ENCODE peak calls at places on chromosome 21, in six cellular contexts. E, G, Q, D, X and N are unnamed samples.

GRCh38 chr21:45278156-45278911 is 9.4 kb downstream of the POFUT2 start:
- DNase-seq in E (no peak), G (no peak), Q (peak; percentile 51), D (no peak), X (no peak), N (no peak)

GRCh38 chr21:31456201-31456600 is 112.1 kb upstream of the TIAM1 start:
- DNase-seq in E (no peak), G (no peak), Q (no peak), D (no peak), X (no peak), N (no peak)

GRCh38 chr21:35316933-35317332 is 267.8 kb upstream of the RUNX1 start:
- DNase-seq in E (no peak), G (no peak), Q (no peak), D (no peak), X (no peak), N (peak; percentile 44)

GRCh38 chr21:35614412-35614901 is 445.9 kb downstream of the SETD4 start:
- DNase-seq in E (peak; percentile 26), G (peak; percentile 21), Q (no peak), D (no peak), X (peak; percentile 79), N (peak; percentile 95)

GRCh38 chr21:42107881-42108553 is 36.9 kb downstream of the UMODL1 start:
- DNase-seq in E (peak; percentile 90), G (peak; percentile 43), Q (no peak), D (peak; percentile 78), X (peak; percentile 76), N (peak; percentile 72)

GRCh38 chr21:38721055-38721454 is 84.7 kb upstream of the ETS2 start:
- DNase-seq in E (no peak), G (no peak), Q (no peak), D (no peak), X (no peak), N (peak; percentile 22)

GRCh38 chr21:36854391-36854790 is 112.1 kb downstream of the HLCS start:
- DNase-seq in E (peak; percentile 69), G (no peak), Q (no peak), D (peak; percentile 70), X (peak; percentile 62), N (peak; percentile 36)

GRCh38 chr21:34845521-34846213 is 176.9 kb downstream of the CLIC6 start:
- DNase-seq in E (peak; percentile 58), G (no peak), Q (no peak), D (no peak), X (peak; percentile 84), N (peak; percentile 96)

GRCh38 chr21:17427831-17428483 is 84.9 kb upstream of the CXADR start:
- DNase-seq in E (no peak), G (no peak), Q (no peak), D (no peak), X (peak; percentile 85), N (no peak)

GRCh38 chr21:33441489-33442477 is 38.0 kb downstream of the TMEM50B start:
- DNase-seq in E (peak; percentile 93), G (peak; percentile 84), Q (peak; percentile 78), D (no peak), X (peak; percentile 96), N (peak; percentile 62)

GRCh38 chr21:15309022-15309590 is 244.3 kb upstream of the NRIP1 start:
- DNase-seq in E (no peak), G (no peak), Q (no peak), D (no peak), X (no peak), N (peak; percentile 46)

GRCh38 chr21:41819236-41819855 is 52.5 kb upstream of the RIPK4 start:
- DNase-seq in E (no peak), G (no peak), Q (no peak), D (no peak), X (peak; percentile 41), N (no peak)

GRCh38 chr21:46454634-46455390 is 3.9 kb upstream of the DIP2A start:
- DNase-seq in E (no peak), G (no peak), Q (no peak), D (no peak), X (no peak), N (no peak)

GRCh38 chr21:23876925-23877558 is 1730.2 kb downstream of the MRPL39 start:
- DNase-seq in E (no peak), G (no peak), Q (no peak), D (no peak), X (no peak), N (no peak)

GRCh38 chr21:46215436-46216131 is 13.0 kb downstream of the LSS start:
- DNase-seq in E (no peak), G (no peak), Q (peak; percentile 49), D (no peak), X (no peak), N (no peak)

GRCh38 chr21:26776320-26777021 is 68.7 kb downstream of the ADAMTS1 start:
- DNase-seq in E (no peak), G (peak; percentile 71), Q (no peak), D (no peak), X (peak; percentile 50), N (peak; percentile 46)

GRCh38 chr21:38179504-38179900 is 77.3 kb upstream of the KCNJ15 start:
- DNase-seq in E (no peak), G (no peak), Q (no peak), D (no peak), X (peak; percentile 11), N (peak; percentile 55)

GRCh38 chr21:35428489-35428888 is 379.4 kb upstream of the RUNX1 start:
- DNase-seq in E (no peak), G (peak; percentile 63), Q (peak; percentile 67), D (no peak), X (no peak), N (peak; percentile 10)

GRCh38 chr21:15843766-15844165 is 114.0 kb downstream of the USP25 start:
- DNase-seq in E (no peak), G (no peak), Q (no peak), D (no peak), X (no peak), N (no peak)

GRCh38 chr21:35227774-35228173 is 178.7 kb upstream of the RUNX1 start:
- DNase-seq in E (peak; percentile 20), G (no peak), Q (no peak), D (no peak), X (no peak), N (no peak)

GRCh38 chr21:36347962-36348328 is 27.9 kb downstream of the MORC3 start:
- DNase-seq in E (no peak), G (no peak), Q (no peak), D (no peak), X (peak; percentile 5), N (peak; percentile 29)

GRCh38 chr21:43300496-43301423 is 126.2 kb downstream of the SIK1 start:
- DNase-seq in E (no peak), G (no peak), Q (peak; percentile 90), D (no peak), X (peak; percentile 13), N (no peak)